ENCODE peak calls at places on chromosomes 1 and 21, in four cellular contexts. K, N, X and V are unnamed samples. For H3K27me3 and H3K36me3, the result is how much of the 10 kb centered on the place peaks cover.

GRCh38 chr1:98940680-98941079 is 64.0 kb downstream of the PLPPR5 start:
- DNase-seq in N (no peak), X (peak), K (no peak), V (no peak)

GRCh38 chr1:155794605-155795265 is 62.3 kb downstream of the GON4L start:
- DNase-seq in X (no peak), N (no peak), K (no peak), V (no peak)

GRCh38 chr1:218451415-218451814 is 106.3 kb downstream of the TGFB2 start:
- DNase-seq in X (no peak), K (no peak), N (no peak), V (no peak)

GRCh38 chr1:27130798-27131197 is 24.1 kb downstream of the SLC9A1 start:
- DNase-seq in N (no peak), K (no peak), X (no peak), V (no peak)

GRCh38 chr1:182181167-182181572 is 119.7 kb upstream of the ZNF648 start:
- DNase-seq in N (peak), X (peak), K (peak), V (peak)

GRCh38 chr1:30041741-30042437 is 681.5 kb downstream of the MATN1 start:
- DNase-seq in N (no peak), K (no peak), X (no peak), V (no peak)

GRCh38 chr1:201361652-201362504 is 15.6 kb downstream of the TNNT2 start:
- DNase-seq in X (peak), N (peak), K (peak), V (peak)

GRCh38 chr1:56798053-56798471 is 21.1 kb downstream of the FYB2 start:
- DNase-seq in X (no peak), N (no peak), K (no peak), V (no peak)

GRCh38 chr21:41043008-41043407 is 125.0 kb upstream of the BACE2 start:
- DNase-seq in K (no peak), N (no peak), X (no peak), V (no peak)

GRCh38 chr1:9437931-9438330 is 101.3 kb upstream of the SLC25A33 start:
- DNase-seq in N (peak), K (peak), X (peak), V (peak)

GRCh38 chr1:58908539-58909161 is 124.8 kb upstream of the JUN start:
- DNase-seq in N (no peak), X (no peak), K (no peak), V (no peak)

GRCh38 chr1:100164226-100164625 is 13.8 kb downstream of the LRRC39 start:
- DNase-seq in X (no peak), N (no peak), K (no peak), V (no peak)

GRCh38 chr1:15836772-15837669 is 10.5 kb upstream of the SPEN start:
- DNase-seq in X (no peak), N (peak), K (peak), V (no peak)

GRCh38 chr1:66556161-66556611 is 22.2 kb downstream of the SGIP1 start:
- DNase-seq in N (no peak), K (no peak), X (peak), V (peak)

GRCh38 chr1:209850342-209850979 is 22.7 kb downstream of the UTP25 start:
- DNase-seq in X (peak), K (peak), N (peak), V (peak)

GRCh38 chr1:64864018-64864945 is 102.1 kb downstream of the JAK1 start:
- DNase-seq in N (no peak), X (no peak), K (peak), V (peak)

GRCh38 chr1:56797079-56797685 is 22.0 kb downstream of the FYB2 start:
- DNase-seq in K (peak), X (no peak), N (no peak), V (no peak)

GRCh38 chr1:116693759-116694482 is 26.4 kb upstream of the IGSF3 start:
- DNase-seq in K (peak), N (no peak), X (peak), V (no peak)

GRCh38 chr1:113860891-113861290 is 10.6 kb downstream of the PTPN22 start:
- DNase-seq in K (no peak), N (no peak), X (peak), V (no peak)

GRCh38 chr21:25273945-25274344 is 333.3 kb downstream of the MRPL39 start:
- DNase-seq in K (no peak), X (no peak), N (no peak), V (no peak)

GRCh38 chr21:26797878-26798456 is 47.2 kb downstream of the ADAMTS1 start:
- DNase-seq in N (no peak), X (no peak), K (no peak), V (no peak)

GRCh38 chr1:202361701-202362100 is 13.2 kb downstream of the PPP1R12B start:
- DNase-seq in K (no peak), N (no peak), X (no peak), V (no peak)

GRCh38 chr1:87091425-87091824 is 177.0 kb downstream of the HS2ST1 start:
- DNase-seq in K (no peak), N (no peak), X (no peak), V (no peak)

GRCh38 chr21:33949516-33950424 is 34.2 kb upstream of the ATP5PO start:
- DNase-seq in K (no peak), N (no peak), X (no peak), V (no peak)

GRCh38 chr1:64161347-64162080 is 41.9 kb upstream of the UBE2U start:
- DNase-seq in K (no peak), N (no peak), X (no peak), V (no peak)

GRCh38 chr21:41928621-41929220 is 25.1 kb downstream of the C2CD2 start:
- DNase-seq in X (no peak), K (no peak), N (no peak), V (no peak)

GRCh38 chr1:14474856-14475255 is 123.6 kb upstream of the KAZN start:
- DNase-seq in X (no peak), K (no peak), N (no peak), V (no peak)

GRCh38 chr1:84691139-84691783 is 1.0 kb upstream of the SSX2IP start:
- DNase-seq in N (no peak), K (no peak), X (no peak), V (no peak)

GRCh38 chr1:16235347-16235746 is 1.6 kb downstream of the CPLANE2 start:
- DNase-seq in N (no peak), K (no peak), X (no peak), V (no peak)

GRCh38 chr1:12309783-12310742 is 80.2 kb downstream of the VPS13D start:
- DNase-seq in X (no peak), N (no peak), K (peak), V (peak)

GRCh38 chr1:44645466-44646244 is 28.6 kb downstream of the TMEM53 start:
- DNase-seq in X (no peak), N (no peak), K (peak), V (no peak)

DNA sequence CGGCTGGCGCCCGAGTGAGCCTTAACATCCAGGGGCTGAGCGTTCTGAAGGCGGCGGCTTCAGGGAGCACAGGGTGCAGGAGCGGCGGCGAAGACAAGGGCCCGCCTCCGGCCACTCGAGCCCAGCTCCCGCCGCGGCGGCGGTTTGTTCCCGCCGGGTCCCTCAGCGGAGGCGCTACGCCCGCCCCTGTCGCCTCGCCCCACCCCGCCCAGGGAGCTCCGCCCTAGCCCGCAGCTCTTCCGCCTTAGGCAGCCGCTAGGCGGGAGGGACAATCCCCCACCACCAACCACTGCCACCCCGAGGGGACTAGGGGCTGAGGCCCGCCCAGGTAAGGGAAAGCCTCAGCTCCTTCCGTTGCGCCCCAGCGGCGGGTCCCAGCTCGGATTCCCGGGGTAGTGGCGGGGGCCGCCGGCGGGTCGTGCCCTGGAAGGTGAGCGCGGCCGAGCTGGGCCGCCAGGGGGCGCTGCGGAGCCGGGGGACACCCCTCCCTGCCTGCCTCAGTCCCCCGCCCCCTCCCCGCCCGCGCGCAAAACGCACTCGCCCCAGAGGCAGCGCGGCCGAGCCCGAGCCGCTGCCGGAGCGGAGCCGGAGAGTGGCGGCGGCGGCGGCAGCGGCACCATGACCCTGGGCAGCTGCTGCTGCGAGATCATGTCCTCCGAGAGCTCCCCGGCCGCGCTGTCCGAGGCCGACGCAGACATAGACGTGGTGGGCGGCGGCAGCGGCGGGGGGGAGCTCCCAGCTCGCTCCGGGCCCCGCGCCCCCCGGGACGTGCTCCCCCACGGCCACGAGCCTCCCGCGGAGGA is at the start of gene FOXD2:
- DNase-seq in X (peak), N (peak), K (peak), V (peak)
- H3K27me3 ChIP-seq in X (under half), N (half or more), K (half or more), V (under half)

GRCh38 chr1:119055568-119055967 is 67.4 kb upstream of the TBX15 start:
- DNase-seq in X (no peak), K (no peak), N (no peak), V (no peak)
- TF ChIP-seq CTCF in X (no peak), K (no peak), N (no peak), V (no peak)

GRCh38 chr1:248852548-248852947 is 6.3 kb downstream of the ZNF692 start:
- DNase-seq in K (no peak), X (no peak), N (no peak), V (no peak)
- H3K36me3 ChIP-seq in K (under half), X (under half), N (under half), V (under half)

GRCh38 chr1:110262296-110262695 is 52.2 kb downstream of the KCNC4 start:
- DNase-seq in N (no peak), K (no peak), X (no peak), V (no peak)

GRCh38 chr1:110255388-110255787 is 45.3 kb downstream of the KCNC4 start:
- DNase-seq in K (no peak), N (no peak), X (no peak), V (no peak)

GRCh38 chr1:110260194-110260593 is 50.1 kb downstream of the KCNC4 start:
- DNase-seq in N (no peak), K (no peak), X (no peak), V (no peak)

GRCh38 chr1:110259770-110260169 is 49.7 kb downstream of the KCNC4 start:
- DNase-seq in K (no peak), N (no peak), X (peak), V (no peak)

DNA sequence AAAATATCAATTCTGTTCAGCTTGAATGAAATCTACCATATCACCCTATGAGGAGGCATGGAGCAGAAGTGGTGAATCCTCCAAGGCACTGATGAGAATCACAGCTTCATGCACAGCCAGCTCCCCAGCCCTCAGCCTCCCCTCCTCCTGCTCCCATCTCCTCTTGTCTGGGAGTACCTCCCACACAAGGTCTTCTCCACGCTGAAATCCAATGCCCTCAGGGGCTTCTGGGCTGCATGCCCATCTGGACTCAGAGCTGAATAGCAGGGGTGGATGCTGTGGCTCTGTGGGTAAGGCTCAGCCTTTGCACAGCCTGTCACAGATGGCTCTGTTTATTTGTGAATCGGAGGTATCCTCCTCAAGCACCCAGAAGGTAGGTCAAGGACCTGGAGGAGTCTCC is 48.6 kb downstream of the KCNC4 start:
- DNase-seq in K (no peak), X (no peak), N (no peak), V (no peak)
- H3K27me3 ChIP-seq in K (under half), X (under half), N (under half), V (under half)